ENCODE peak calls at places on chromosomes 6 and 20, in ten cellular contexts. K is bronchial epithelial cell, B is GM04504, Q is fibroblast of pulmonary artery, Y is PC-9, L is myocyte, I is NCI-H1092, E is endothelial cell of umbilical vein, F is HTR-8/SVneo, P is NCI-H446. V is an unnamed sample.

GRCh38 chr6:147468634-147469033 is 39.9 kb upstream of the SAMD5 start:
- DNase-seq in K (no peak), B (no peak), Q (no peak), Y (no peak), L (no peak), I (no peak), E (no peak), F (no peak), P (no peak), V (no peak)

GRCh38 chr6:37303891-37304503 is 46.1 kb upstream of the TMEM217 start:
- DNase-seq in K (peak; percentile 59), B (no peak), Q (peak; percentile 68), Y (no peak), L (peak; percentile 46), I (no peak), E (peak; percentile 45), F (peak; percentile 44), P (peak; percentile 59), V (peak; percentile 35)

GRCh38 chr6:33124525-33124901 is 48.7 kb downstream of the HLA-DPB1 start:
- DNase-seq in K (no peak), B (no peak), Q (no peak), Y (no peak), L (no peak), I (no peak), E (no peak), F (no peak), P (no peak), V (no peak)

GRCh38 chr6:25401711-25402110 is 122.5 kb downstream of the CARMIL1 start:
- DNase-seq in K (peak; percentile 18), B (no peak), Q (no peak), Y (no peak), L (no peak), I (no peak), E (no peak), F (no peak), P (no peak), V (no peak)

GRCh38 chr20:63028461-63028921 is 21.7 kb upstream of the BHLHE23 start:
- DNase-seq in K (no peak), B (no peak), Q (no peak), Y (no peak), L (no peak), I (no peak), E (no peak), F (no peak), P (no peak), V (no peak)

GRCh38 chr20:42441196-42441861 is 748.4 kb downstream of the PTPRT start:
- DNase-seq in K (no peak), B (no peak), Q (no peak), Y (no peak), L (no peak), I (no peak), E (no peak), F (no peak), P (no peak), V (no peak)

GRCh38 chr6:55047433-55048044 is 126.8 kb upstream of the HCRTR2 start:
- DNase-seq in K (no peak), B (no peak), Q (no peak), Y (no peak), L (no peak), I (no peak), E (no peak), F (no peak), P (no peak), V (no peak)

GRCh38 chr6:50936277-50936681 is 117.6 kb downstream of the TFAP2B start:
- DNase-seq in K (no peak), B (no peak), Q (no peak), Y (no peak), L (no peak), I (no peak), E (peak; percentile 9), F (no peak), P (no peak), V (no peak)

GRCh38 chr6:62652692-62653328 is 366.8 kb upstream of the KHDRBS2 start:
- DNase-seq in K (no peak), B (no peak), Q (peak; percentile 22), Y (no peak), L (peak; percentile 22), I (no peak), E (no peak), F (no peak), P (no peak), V (no peak)

GRCh38 chr6:26270121-26270861 is 94.7 kb upstream of the BTN3A2 start:
- DNase-seq in K (peak; percentile 32), B (no peak), Q (no peak), Y (no peak), L (no peak), I (no peak), E (no peak), F (no peak), P (no peak), V (no peak)

GRCh38 chr6:41451515-41452163 is 94.5 kb upstream of the FOXP4 start:
- DNase-seq in K (no peak), B (no peak), Q (no peak), Y (no peak), L (no peak), I (no peak), E (no peak), F (no peak), P (no peak), V (no peak)

GRCh38 chr6:151675746-151676459 is 131.6 kb upstream of the ESR1 start:
- DNase-seq in K (peak; percentile 49), B (no peak), Q (peak; percentile 51), Y (peak; percentile 28), L (no peak), I (peak; percentile 0), E (peak; percentile 46), F (peak; percentile 30), P (peak; percentile 6), V (no peak)

GRCh38 chr6:14996892-14997291 is 249.0 kb upstream of the JARID2 start:
- DNase-seq in K (no peak), B (no peak), Q (no peak), Y (no peak), L (no peak), I (no peak), E (no peak), F (no peak), P (no peak), V (no peak)

GRCh38 chr6:88045521-88046136 is 2.0 kb upstream of the SPACA1 start:
- DNase-seq in K (no peak), B (no peak), Q (no peak), Y (no peak), L (no peak), I (no peak), E (no peak), F (no peak), P (no peak), V (no peak)

GRCh38 chr20:10309326-10309725 is 90.7 kb downstream of the SNAP25 start:
- DNase-seq in K (peak; percentile 84), B (peak; percentile 89), Q (peak; percentile 88), Y (peak; percentile 17), L (no peak), I (no peak), E (peak; percentile 81), F (peak; percentile 42), P (peak; percentile 87), V (peak; percentile 44)

GRCh38 chr6:36807143-36807542 is 32.1 kb downstream of the CPNE5 start:
- DNase-seq in K (no peak), B (no peak), Q (no peak), Y (no peak), L (no peak), I (no peak), E (no peak), F (no peak), P (no peak), V (no peak)

GRCh38 chr6:27726620-27727023 is 185.6 kb downstream of the OR2B2 start:
- DNase-seq in K (peak; percentile 59), B (no peak), Q (no peak), Y (no peak), L (no peak), I (no peak), E (no peak), F (no peak), P (peak; percentile 36), V (no peak)

GRCh38 chr6:166078294-166078693 is 89.4 kb downstream of the TBXT start:
- DNase-seq in K (no peak), B (peak; percentile 26), Q (peak; percentile 84), Y (no peak), L (peak; percentile 98), I (no peak), E (no peak), F (peak; percentile 51), P (no peak), V (no peak)

GRCh38 chr6:127976111-127976510 is 75.3 kb upstream of the THEMIS start:
- DNase-seq in K (no peak), B (no peak), Q (no peak), Y (no peak), L (no peak), I (no peak), E (no peak), F (no peak), P (no peak), V (no peak)